ENCODE peak calls at places on chromosomes 1 and 21, in five cellular contexts. S is GM20000, C is cardiac fibroblast, N is A673, K is AG04449. H is an unnamed sample.

GRCh38 chr1:5990913-5991783 is 1.1 kb downstream of the NPHP4 start:
- DNase-seq in K (no peak), C (peak; percentile 35), S (no peak), N (no peak), H (no peak)

GRCh38 chr1:6098303-6099215 is 52.9 kb downstream of the KCNAB2 start:
- DNase-seq in C (peak; percentile 59), K (no peak), N (no peak), S (no peak), H (no peak)

GRCh38 chr1:172239894-172240293 is 180.6 kb upstream of the C1orf105 start:
- DNase-seq in C (no peak), N (no peak), K (no peak), S (no peak), H (no peak)

GRCh38 chr1:227557962-227558806 is 5.2 kb upstream of the ZNF678 start:
- DNase-seq in N (no peak), S (no peak), C (no peak), K (no peak), H (peak; percentile 60)

GRCh38 chr1:223109581-223110026 is 33.4 kb downstream of the TLR5 start:
- DNase-seq in N (no peak), C (peak; percentile 11), S (no peak), K (no peak), H (no peak)

GRCh38 chr1:100868364-100868995 is 26.2 kb downstream of the EXTL2 start:
- DNase-seq in C (peak; percentile 75), K (peak; percentile 19), N (peak; percentile 56), S (no peak), H (no peak)

GRCh38 chr1:244319283-244320132 is 132.2 kb downstream of the ADSS2 start:
- DNase-seq in N (no peak), S (peak; percentile 45), K (peak; percentile 49), C (peak; percentile 94), H (no peak)

GRCh38 chr1:41030872-41031616 is 9.5 kb upstream of the SLFNL1 start:
- DNase-seq in C (no peak), K (no peak), N (no peak), S (no peak), H (no peak)

GRCh38 chr1:239288964-239289535 is 97.3 kb upstream of the CHRM3 start:
- DNase-seq in C (no peak), N (no peak), S (no peak), K (no peak), H (no peak)

GRCh38 chr1:205396972-205397616 is 24.8 kb downstream of the LEMD1 start:
- DNase-seq in C (peak; percentile 52), K (no peak), S (peak; percentile 39), N (peak; percentile 88), H (no peak)

GRCh38 chr1:159121526-159121925 is 45.0 kb upstream of the AIM2 start:
- DNase-seq in C (no peak), N (no peak), K (no peak), S (no peak), H (no peak)

GRCh38 chr1:192747305-192747704 is 61.5 kb upstream of the RGS2 start:
- DNase-seq in C (peak; percentile 80), K (no peak), N (peak; percentile 78), S (no peak), H (no peak)

GRCh38 chr1:234538062-234538731 is 59.2 kb upstream of the TARBP1 start:
- DNase-seq in S (no peak), K (no peak), C (no peak), N (no peak), H (no peak)

GRCh38 chr1:204493145-204493881 is 1.3 kb downstream of the PIK3C2B start:
- DNase-seq in C (peak; percentile 37), N (peak; percentile 41), K (no peak), S (no peak), H (no peak)

GRCh38 chr1:32266926-32267645 is 16.0 kb downstream of the LCK start:
- DNase-seq in C (peak; percentile 81), K (peak; percentile 55), N (no peak), S (no peak), H (no peak)

GRCh38 chr1:61950418-61950817 is 208.1 kb downstream of the PATJ start:
- DNase-seq in K (no peak), S (no peak), N (peak; percentile 54), C (peak; percentile 22), H (no peak)

GRCh38 chr1:231517076-231517475 is 11.4 kb upstream of the TSNAX start:
- DNase-seq in K (no peak), N (no peak), C (no peak), S (no peak), H (no peak)

GRCh38 chr21:41766051-41766882 is 585 bp downstream of the RIPK4 start:
- DNase-seq in S (no peak), N (peak; percentile 47), K (no peak), C (no peak), H (no peak)

GRCh38 chr1:227723474-227723873 is 11.6 kb downstream of the JMJD4 start:
- DNase-seq in N (no peak), K (no peak), C (no peak), S (no peak), H (no peak)

GRCh38 chr1:16064536-16065196 is 8.8 kb downstream of the FAM131C start:
- DNase-seq in C (no peak), N (no peak), S (no peak), K (no peak), H (no peak)

GRCh38 chr1:228830185-228830953 is 95.1 kb downstream of the RHOU start:
- DNase-seq in N (no peak), S (no peak), K (no peak), C (no peak), H (no peak)

GRCh38 chr1:35605882-35606182 is 32.7 kb downstream of the TFAP2E start:
- DNase-seq in K (peak; percentile 7), C (peak; percentile 53), S (no peak), N (no peak), H (no peak)

GRCh38 chr1:21216835-21217811 is 40.4 kb upstream of the EIF4G3 start:
- DNase-seq in N (peak; percentile 65), S (peak; percentile 73), C (peak; percentile 68), K (no peak), H (no peak)

GRCh38 chr1:228838717-228839500 is 103.6 kb downstream of the RHOU start:
- DNase-seq in N (no peak), S (no peak), K (no peak), C (peak; percentile 14), H (no peak)

GRCh38 chr1:37453647-37454046 is 20.7 kb upstream of the ZC3H12A start:
- DNase-seq in K (no peak), C (peak; percentile 38), N (no peak), S (no peak), H (no peak)
- TF ChIP-seq CTCF in K (no peak), C (no peak), N (no peak), S (no peak), H (no peak)

GRCh38 chr21:45589686-45590245 is 47.5 kb upstream of the SLC19A1 start:
- DNase-seq in C (no peak), S (no peak), K (no peak), N (no peak), H (no peak)

GRCh38 chr21:45590246-45590725 is 48.0 kb upstream of the SLC19A1 start:
- DNase-seq in S (peak; percentile 97), C (peak; percentile 68), K (no peak), N (no peak), H (no peak)

GRCh38 chr21:45592208-45592619 is 50.0 kb upstream of the SLC19A1 start:
- DNase-seq in S (peak; percentile 88), C (no peak), K (no peak), N (no peak), H (no peak)

GRCh38 chr21:45591619-45592207 is 49.5 kb upstream of the SLC19A1 start:
- DNase-seq in S (no peak), K (no peak), N (no peak), C (no peak), H (no peak)

GRCh38 chr21:45590726-45591618 is 48.7 kb upstream of the SLC19A1 start:
- DNase-seq in C (no peak), N (peak; percentile 70), K (no peak), S (peak; percentile 78), H (no peak)
- TF ChIP-seq CTCF in C (no peak), N (no peak), K (no peak), S (no peak), H (no peak)

GRCh38 chr1:44909949-44910594 is 67.0 kb upstream of the PTCH2 start:
- DNase-seq in K (no peak), N (no peak), C (no peak), S (no peak), H (no peak)

GRCh38 chr1:44907909-44908308 is 64.9 kb upstream of the PTCH2 start:
- DNase-seq in K (no peak), C (peak; percentile 27), S (no peak), N (no peak), H (no peak)

GRCh38 chr1:44905276-44905675 is 62.2 kb upstream of the PTCH2 start:
- DNase-seq in S (no peak), N (no peak), C (peak; percentile 48), K (no peak), H (no peak)

GRCh38 chr1:44911042-44911441 is 68.0 kb upstream of the PTCH2 start:
- DNase-seq in C (no peak), S (no peak), N (no peak), K (no peak), H (no peak)

GRCh38 chr1:44908427-44908826 is 65.4 kb upstream of the PTCH2 start:
- DNase-seq in K (no peak), C (no peak), S (no peak), N (no peak), H (no peak)
- TF ChIP-seq CTCF in K (no peak), C (no peak), S (no peak), N (no peak), H (no peak)

GRCh38 chr1:98991127-98992003 is 13.3 kb downstream of the PLPPR5 start:
- DNase-seq in N (peak; percentile 67), K (peak; percentile 79), C (peak; percentile 92), S (no peak), H (no peak)
- TF ChIP-seq CTCF in N (peak; percentile 67), K (no peak), C (peak; percentile 46), S (peak; percentile 29), H (peak; percentile 65)